ENCODE peak calls at places on chromosome 18, in ten cellular contexts. One of them, this sample, is unnamed.

GRCh38 chr18:68241881-68242280 is 473.0 kb downstream of the TMX3 start:
- DNase-seq in frontal cortex: no peak
- DNase-seq in NT2/D1: no peak
- DNase-seq in progenitor cell of endocrine pancreas: no peak
- DNase-seq in bronchial epithelial cell: no peak
- DNase-seq in fibroblast of the aortic adventitia: no peak
- DNase-seq in Panc1: no peak
- DNase-seq in stimulated activated CD4-positive, alpha-beta T cell treated with anti-CD3 and anti-CD28 coated beads, Interleukin-1b, Interleukin-23, amount 100 ng/mL, for 48 hours: no peak
- DNase-seq in T-helper 9 cell: no peak
- DNase-seq in T-helper 2 cell: no peak
- DNase-seq in this sample: no peak

GRCh38 chr18:59114160-59114559 is 25.5 kb upstream of the SEC11C start:
- DNase-seq in frontal cortex: no peak
- DNase-seq in NT2/D1: no peak
- DNase-seq in progenitor cell of endocrine pancreas: no peak
- DNase-seq in bronchial epithelial cell: no peak
- DNase-seq in fibroblast of the aortic adventitia: no peak
- DNase-seq in Panc1: no peak
- DNase-seq in stimulated activated CD4-positive, alpha-beta T cell treated with anti-CD3 and anti-CD28 coated beads, Interleukin-1b, Interleukin-23, amount 100 ng/mL, for 48 hours: no peak
- DNase-seq in T-helper 9 cell: no peak
- DNase-seq in T-helper 2 cell: no peak
- DNase-seq in this sample: no peak

GRCh38 chr18:708096-708495 is 4.3 kb downstream of the ENOSF1 start:
- DNase-seq in frontal cortex: no peak
- DNase-seq in NT2/D1: no peak
- DNase-seq in progenitor cell of endocrine pancreas: no peak
- DNase-seq in bronchial epithelial cell: no peak
- DNase-seq in fibroblast of the aortic adventitia: no peak
- DNase-seq in Panc1: no peak
- DNase-seq in stimulated activated CD4-positive, alpha-beta T cell treated with anti-CD3 and anti-CD28 coated beads, Interleukin-1b, Interleukin-23, amount 100 ng/mL, for 48 hours: no peak
- DNase-seq in T-helper 9 cell: no peak
- DNase-seq in T-helper 2 cell: no peak
- DNase-seq in this sample: no peak

GRCh38 chr18:3511980-3512379 is 62.0 kb downstream of the TGIF1 start:
- DNase-seq in frontal cortex: no peak
- DNase-seq in NT2/D1: no peak
- DNase-seq in progenitor cell of endocrine pancreas: no peak
- DNase-seq in bronchial epithelial cell: peak
- DNase-seq in fibroblast of the aortic adventitia: peak
- DNase-seq in Panc1: no peak
- DNase-seq in stimulated activated CD4-positive, alpha-beta T cell treated with anti-CD3 and anti-CD28 coated beads, Interleukin-1b, Interleukin-23, amount 100 ng/mL, for 48 hours: no peak
- DNase-seq in T-helper 9 cell: no peak
- DNase-seq in T-helper 2 cell: no peak
- DNase-seq in this sample: no peak

GRCh38 chr18:2723207-2723606 is 67.7 kb downstream of the SMCHD1 start:
- DNase-seq in frontal cortex: no peak
- DNase-seq in NT2/D1: no peak
- DNase-seq in progenitor cell of endocrine pancreas: no peak
- DNase-seq in bronchial epithelial cell: no peak
- DNase-seq in fibroblast of the aortic adventitia: no peak
- DNase-seq in Panc1: no peak
- DNase-seq in stimulated activated CD4-positive, alpha-beta T cell treated with anti-CD3 and anti-CD28 coated beads, Interleukin-1b, Interleukin-23, amount 100 ng/mL, for 48 hours: no peak
- DNase-seq in T-helper 9 cell: no peak
- DNase-seq in T-helper 2 cell: no peak
- DNase-seq in this sample: no peak

GRCh38 chr18:4603955-4604354 is 148.8 kb upstream of the DLGAP1 start:
- DNase-seq in frontal cortex: no peak
- DNase-seq in NT2/D1: no peak
- DNase-seq in progenitor cell of endocrine pancreas: no peak
- DNase-seq in bronchial epithelial cell: no peak
- DNase-seq in fibroblast of the aortic adventitia: no peak
- DNase-seq in Panc1: no peak
- DNase-seq in stimulated activated CD4-positive, alpha-beta T cell treated with anti-CD3 and anti-CD28 coated beads, Interleukin-1b, Interleukin-23, amount 100 ng/mL, for 48 hours: no peak
- DNase-seq in T-helper 9 cell: no peak
- DNase-seq in T-helper 2 cell: no peak
- DNase-seq in this sample: no peak

GRCh38 chr18:49380812-49381211 is 79.6 kb downstream of the DYM start:
- DNase-seq in frontal cortex: no peak
- DNase-seq in NT2/D1: no peak
- DNase-seq in progenitor cell of endocrine pancreas: no peak
- DNase-seq in bronchial epithelial cell: no peak
- DNase-seq in fibroblast of the aortic adventitia: no peak
- DNase-seq in Panc1: no peak
- DNase-seq in stimulated activated CD4-positive, alpha-beta T cell treated with anti-CD3 and anti-CD28 coated beads, Interleukin-1b, Interleukin-23, amount 100 ng/mL, for 48 hours: no peak
- DNase-seq in T-helper 9 cell: no peak
- DNase-seq in T-helper 2 cell: no peak
- DNase-seq in this sample: no peak

GRCh38 chr18:63111549-63112402 is 207.8 kb downstream of the BCL2 start:
- DNase-seq in frontal cortex: no peak
- DNase-seq in NT2/D1: no peak
- DNase-seq in progenitor cell of endocrine pancreas: no peak
- DNase-seq in bronchial epithelial cell: no peak
- DNase-seq in fibroblast of the aortic adventitia: peak
- DNase-seq in Panc1: no peak
- DNase-seq in stimulated activated CD4-positive, alpha-beta T cell treated with anti-CD3 and anti-CD28 coated beads, Interleukin-1b, Interleukin-23, amount 100 ng/mL, for 48 hours: no peak
- DNase-seq in T-helper 9 cell: no peak
- DNase-seq in T-helper 2 cell: no peak
- DNase-seq in this sample: no peak

GRCh38 chr18:32698148-32698547 is 74.7 kb downstream of the KLHL14 start:
- DNase-seq in frontal cortex: no peak
- DNase-seq in NT2/D1: no peak
- DNase-seq in progenitor cell of endocrine pancreas: no peak
- DNase-seq in bronchial epithelial cell: no peak
- DNase-seq in fibroblast of the aortic adventitia: no peak
- DNase-seq in Panc1: no peak
- DNase-seq in stimulated activated CD4-positive, alpha-beta T cell treated with anti-CD3 and anti-CD28 coated beads, Interleukin-1b, Interleukin-23, amount 100 ng/mL, for 48 hours: no peak
- DNase-seq in T-helper 9 cell: no peak
- DNase-seq in T-helper 2 cell: no peak
- DNase-seq in this sample: no peak